ENCODE peak calls at places on chromosome 1, in nine cellular contexts. M is stimulated activated CD8-positive, alpha-beta memory T cell treated with anti-CD3 and anti-CD28 coated beads, Interleukin-4, amount 100 ng/mL, for 1 hour; U is iPS-NIHi11; H is stimulated activated naive B cell treated with anti-CD40 and anti-IgM and Interleukin-4, amounts not matched to agents 10 μg/mL and 1 μg/mL and 100 μg/mL, for 72 hours; T is T-helper 2 cell; X is stimulated activated CD4-positive, alpha-beta T cell treated with anti-CD3 and anti-CD28 coated beads, TNF-alpha, amount 100 ng/mL, for 1 hour; S is HS-5; J is HFF-Myc; A is tibial nerve. R is an unnamed sample.

GRCh38 chr1:29655145-29655544 is 418.8 kb downstream of the PTPRU start:
- DNase-seq in M (no peak), U (no peak), H (no peak), T (no peak), X (no peak), S (no peak), J (no peak), A (no peak), R (no peak)

GRCh38 chr1:78003882-78004718 is 639 bp upstream of the DNAJB4 start:
- DNase-seq in M (no peak), U (peak; percentile 65), H (peak; percentile 74), T (peak; percentile 19), X (no peak), S (no peak), J (peak; percentile 59), A (peak; percentile 38), R (peak; percentile 12)

GRCh38 chr1:17438176-17438976 is 1.1 kb downstream of the RCC2 start:
- DNase-seq in M (peak; percentile 35), U (peak; percentile 65), H (peak; percentile 77), T (peak; percentile 56), X (peak; percentile 19), S (no peak), J (no peak), A (peak; percentile 45), R (no peak)

GRCh38 chr1:53047737-53048344 is 14.2 kb upstream of the PODN start:
- DNase-seq in M (no peak), U (no peak), H (no peak), T (no peak), X (no peak), S (peak; percentile 86), J (peak; percentile 51), A (no peak), R (peak; percentile 48)

GRCh38 chr1:11157867-11158266 is 31.3 kb upstream of the ANGPTL7 start:
- DNase-seq in M (no peak), U (no peak), H (no peak), T (no peak), X (no peak), S (peak; percentile 59), J (peak; percentile 11), A (peak; percentile 80), R (no peak)

GRCh38 chr1:36464605-36465393 is 615 bp upstream of the MRPS15 start:
- DNase-seq in M (no peak), U (peak; percentile 69), H (no peak), T (no peak), X (no peak), S (no peak), J (no peak), A (peak; percentile 17), R (no peak)

GRCh38 chr1:81877940-81878339 is 77.2 kb downstream of the ADGRL2 start:
- DNase-seq in M (no peak), U (no peak), H (no peak), T (no peak), X (no peak), S (no peak), J (no peak), A (no peak), R (no peak)

GRCh38 chr1:103142466-103142865 is 34.1 kb upstream of the COL11A1 start:
- DNase-seq in M (no peak), U (no peak), H (no peak), T (no peak), X (no peak), S (no peak), J (no peak), A (no peak), R (no peak)

GRCh38 chr1:178417858-178418257 is 78.9 kb downstream of the CLEC20A start:
- DNase-seq in M (no peak), U (no peak), H (no peak), T (no peak), X (no peak), S (peak; percentile 79), J (peak; percentile 53), A (no peak), R (peak; percentile 78)

GRCh38 chr1:226131639-226132038 is 54.9 kb downstream of the ACBD3 start:
- DNase-seq in M (no peak), U (no peak), H (no peak), T (no peak), X (no peak), S (no peak), J (no peak), A (no peak), R (no peak)

GRCh38 chr1:100219879-100220278 is 29.8 kb downstream of the DBT start:
- DNase-seq in M (no peak), U (no peak), H (no peak), T (no peak), X (no peak), S (no peak), J (no peak), A (no peak), R (no peak)

GRCh38 chr1:10622896-10623295 is 148.1 kb downstream of the PEX14 start:
- DNase-seq in M (no peak), U (no peak), H (no peak), T (no peak), X (no peak), S (no peak), J (no peak), A (no peak), R (no peak)

GRCh38 chr1:169105434-169106094 is 926 bp upstream of the ATP1B1 start:
- DNase-seq in M (no peak), U (peak; percentile 86), H (no peak), T (no peak), X (peak; percentile 7), S (no peak), J (no peak), A (no peak), R (no peak)

GRCh38 chr1:218499021-218499691 is 154.0 kb downstream of the TGFB2 start:
- DNase-seq in M (no peak), U (no peak), H (no peak), T (no peak), X (no peak), S (peak; percentile 53), J (peak; percentile 89), A (no peak), R (peak; percentile 77)

GRCh38 chr1:22662318-22662717 is 9.3 kb downstream of the C1QB start:
- DNase-seq in M (no peak), U (peak; percentile 86), H (no peak), T (no peak), X (no peak), S (no peak), J (no peak), A (peak; percentile 21), R (no peak)

GRCh38 chr1:23249785-23250184 is 32.5 kb upstream of the HTR1D start:
- DNase-seq in M (no peak), U (no peak), H (no peak), T (no peak), X (no peak), S (no peak), J (peak; percentile 62), A (no peak), R (no peak)

GRCh38 chr1:43904660-43905551 is 28.7 kb upstream of the ARTN start:
- DNase-seq in M (no peak), U (no peak), H (no peak), T (no peak), X (no peak), S (no peak), J (no peak), A (no peak), R (no peak)

GRCh38 chr1:192153276-192153675 is 5.0 kb upstream of the RGS18 start:
- DNase-seq in M (no peak), U (no peak), H (no peak), T (no peak), X (no peak), S (peak; percentile 28), J (no peak), A (no peak), R (no peak)

GRCh38 chr1:119873166-119874025 is 22.9 kb downstream of the ADAM30 start:
- DNase-seq in M (no peak), U (no peak), H (no peak), T (no peak), X (no peak), S (peak; percentile 53), J (no peak), A (peak; percentile 53), R (peak; percentile 6)

GRCh38 chr1:15742339-15742801 is at the start of gene TMEM82:
- DNase-seq in M (no peak), U (peak; percentile 75), H (no peak), T (no peak), X (no peak), S (no peak), J (no peak), A (no peak), R (no peak)

GRCh38 chr1:242784807-242785206 is 260.3 kb upstream of the PLD5 start:
- DNase-seq in M (no peak), U (no peak), H (no peak), T (no peak), X (no peak), S (no peak), J (no peak), A (no peak), R (no peak)

GRCh38 chr1:54135436-54136120 is 17.2 kb downstream of the CDCP2 start:
- DNase-seq in M (no peak), U (no peak), H (no peak), T (no peak), X (no peak), S (no peak), J (no peak), A (no peak), R (no peak)

GRCh38 chr1:34037856-34038255 is 127.2 kb downstream of the CSMD2 start:
- DNase-seq in M (no peak), U (no peak), H (no peak), T (no peak), X (no peak), S (no peak), J (no peak), A (no peak), R (no peak)

GRCh38 chr1:158180741-158181576 is at the start of gene CD1D:
- DNase-seq in M (no peak), U (peak; percentile 59), H (peak; percentile 15), T (no peak), X (no peak), S (no peak), J (no peak), A (no peak), R (no peak)

GRCh38 chr1:222243902-222244301 is 304.0 kb downstream of the HHIPL2 start:
- DNase-seq in M (no peak), U (no peak), H (no peak), T (no peak), X (no peak), S (no peak), J (no peak), A (no peak), R (peak; percentile 62)

GRCh38 chr1:4792565-4792964 is 138.2 kb downstream of the AJAP1 start:
- DNase-seq in M (no peak), U (no peak), H (no peak), T (no peak), X (no peak), S (no peak), J (no peak), A (no peak), R (no peak)

GRCh38 chr1:240917976-240918375 is 306.0 kb upstream of the GREM2 start:
- DNase-seq in M (no peak), U (no peak), H (no peak), T (no peak), X (no peak), S (no peak), J (no peak), A (no peak), R (no peak)

GRCh38 chr1:209411491-209411929 is 172.0 kb upstream of the CAMK1G start:
- DNase-seq in M (no peak), U (no peak), H (no peak), T (no peak), X (no peak), S (no peak), J (peak; percentile 35), A (peak; percentile 34), R (peak; percentile 87)

GRCh38 chr1:53625766-53626520 is 113.0 kb downstream of the GLIS1 start:
- DNase-seq in M (no peak), U (no peak), H (no peak), T (no peak), X (no peak), S (no peak), J (no peak), A (no peak), R (no peak)

GRCh38 chr1:202571719-202572339 is 138.4 kb downstream of the SYT2 start:
- DNase-seq in M (no peak), U (peak; percentile 48), H (no peak), T (no peak), X (no peak), S (no peak), J (no peak), A (no peak), R (no peak)

GRCh38 chr1:207868252-207868768 is 42.6 kb downstream of the CD34 start:
- DNase-seq in M (no peak), U (no peak), H (no peak), T (no peak), X (no peak), S (no peak), J (no peak), A (peak; percentile 68), R (no peak)

R was measured in epithelial cell of prostate.